ENCODE peak calls at places on chromosome 18, in seven cellular contexts. S is colonic mucosa; B is stimulated activated CD4-positive, alpha-beta T cell treated with anti-CD3 and anti-CD28 coated beads, Interleukin-15, amount 100 ng/mL, for 24 hours; O is CD4-positive, alpha-beta T cell; L is Caco-2; D is cardiac muscle cell; J is left ventricle myocardium inferior. N is an unnamed sample.

GRCh38 chr18:22485808-22486244 is 68.1 kb upstream of the CTAGE1 start:
- DNase-seq in S (no peak), B (no peak), O (no peak), L (no peak), D (no peak), J (no peak), N (no peak)

GRCh38 chr18:61666876-61667590 is 225.8 kb downstream of the RNF152 start:
- DNase-seq in S (no peak), B (no peak), O (no peak), L (no peak), D (no peak), J (no peak), N (no peak)

GRCh38 chr18:43601432-43601831 is 324.1 kb upstream of the SYT4 start:
- DNase-seq in S (no peak), B (no peak), O (no peak), L (no peak), D (no peak), J (no peak), N (no peak)

GRCh38 chr18:34738173-34738894 is 28.2 kb downstream of the DTNA start:
- DNase-seq in S (no peak), B (no peak), O (no peak), L (peak), D (peak), J (peak), N (peak)

GRCh38 chr18:23588836-23589560 is 2.7 kb upstream of the NPC1 start:
- DNase-seq in S (no peak), B (no peak), O (no peak), L (no peak), D (no peak), J (no peak), N (no peak)

GRCh38 chr18:55013685-55014084 is 54.4 kb upstream of the CCDC68 start:
- DNase-seq in S (no peak), B (no peak), O (no peak), L (no peak), D (no peak), J (no peak), N (no peak)

GRCh38 chr18:78740876-78741275 is 238.7 kb upstream of the SALL3 start:
- DNase-seq in S (no peak), B (no peak), O (no peak), L (no peak), D (no peak), J (no peak), N (no peak)

GRCh38 chr18:79118797-79119196 is 49.6 kb downstream of the ATP9B start:
- DNase-seq in S (no peak), B (no peak), O (no peak), L (no peak), D (no peak), J (no peak), N (no peak)

GRCh38 chr18:26574958-26575864 is 26.9 kb upstream of the KCTD1 start:
- DNase-seq in S (peak), B (peak), O (no peak), L (peak), D (peak), J (peak), N (peak)

GRCh38 chr18:54359233-54359632 is 1.5 kb downstream of the C18orf54 start:
- DNase-seq in S (no peak), B (no peak), O (no peak), L (no peak), D (no peak), J (no peak), N (no peak)

GRCh38 chr18:74040459-74041332 is 106.9 kb downstream of the FBXO15 start:
- DNase-seq in S (peak), B (peak), O (peak), L (peak), D (peak), J (no peak), N (no peak)

N was measured in heart left ventricle.